ENCODE peak calls at places on chromosome 12, in ten cellular contexts. E is Peyer's patch, C is left ventricle myocardium inferior, J is neural crest cell, A is lower leg skin, F is AG04450, M is A673, W is glutamatergic neuron, Q is B cell, G is osteocyte. D is an unnamed sample.

GRCh38 chr12:125014526-125014925 is 21.1 kb downstream of the BRI3BP start:
- DNase-seq in E (no peak), C (no peak), J (no peak), A (no peak), F (no peak), M (no peak), W (no peak), Q (no peak), G (no peak), D (no peak)

GRCh38 chr12:102527256-102527720 is 46.9 kb upstream of the IGF1 start:
- DNase-seq in E (no peak), C (no peak), J (no peak), A (no peak), F (peak), M (no peak), W (no peak), Q (no peak), G (no peak), D (no peak)

GRCh38 chr12:15757553-15758255 is 31.5 kb downstream of the EPS8 start:
- DNase-seq in E (no peak), C (no peak), J (no peak), A (no peak), F (no peak), M (peak), W (no peak), Q (no peak), G (no peak), D (peak)

GRCh38 chr12:111068281-111068680 is 147.9 kb upstream of the MYL2 start:
- DNase-seq in E (no peak), C (no peak), J (peak), A (no peak), F (no peak), M (peak), W (peak), Q (no peak), G (no peak), D (no peak)

GRCh38 chr12:19453961-19454360 is 14.7 kb downstream of the AEBP2 start:
- DNase-seq in E (no peak), C (no peak), J (no peak), A (no peak), F (no peak), M (no peak), W (no peak), Q (no peak), G (no peak), D (no peak)

GRCh38 chr12:26431211-26431610 is 235.8 kb downstream of the SSPN start:
- DNase-seq in E (no peak), C (no peak), J (no peak), A (no peak), F (no peak), M (no peak), W (no peak), Q (no peak), G (no peak), D (no peak)

GRCh38 chr12:24135158-24135850 is 185.8 kb upstream of the SOX5 start:
- DNase-seq in E (no peak), C (no peak), J (no peak), A (no peak), F (no peak), M (no peak), W (no peak), Q (no peak), G (no peak), D (no peak)

GRCh38 chr12:15693233-15693911 is 95.8 kb downstream of the EPS8 start:
- DNase-seq in E (no peak), C (no peak), J (no peak), A (no peak), F (peak), M (no peak), W (no peak), Q (no peak), G (no peak), D (no peak)

GRCh38 chr12:67720383-67720856 is 71.9 kb downstream of the DYRK2 start:
- DNase-seq in E (no peak), C (no peak), J (no peak), A (no peak), F (no peak), M (peak), W (no peak), Q (no peak), G (no peak), D (no peak)

GRCh38 chr12:65965358-65965757 is 141.1 kb downstream of the HMGA2 start:
- DNase-seq in E (no peak), C (no peak), J (no peak), A (no peak), F (peak), M (no peak), W (no peak), Q (no peak), G (no peak), D (no peak)

GRCh38 chr12:41981758-41982157 is 162.9 kb downstream of the GXYLT1 start:
- DNase-seq in E (no peak), C (no peak), J (no peak), A (no peak), F (no peak), M (peak), W (no peak), Q (no peak), G (no peak), D (peak)

GRCh38 chr12:97292588-97292987 is 170.0 kb upstream of the RMST start:
- DNase-seq in E (no peak), C (no peak), J (no peak), A (no peak), F (no peak), M (no peak), W (no peak), Q (peak), G (no peak), D (no peak)

GRCh38 chr12:120628919-120629318 is 11.5 kb upstream of the CABP1 start:
- DNase-seq in E (peak), C (no peak), J (peak), A (no peak), F (no peak), M (no peak), W (peak), Q (no peak), G (no peak), D (no peak)

GRCh38 chr12:120630139-120630895 is 10.1 kb upstream of the CABP1 start:
- DNase-seq in E (no peak), C (no peak), J (no peak), A (no peak), F (no peak), M (no peak), W (peak), Q (no peak), G (no peak), D (no peak)

GRCh38 chr12:120620624-120621023 is 19.8 kb upstream of the CABP1 start:
- DNase-seq in E (peak), C (no peak), J (no peak), A (no peak), F (no peak), M (no peak), W (no peak), Q (no peak), G (no peak), D (peak)

GRCh38 chr12:120631097-120631496 is 9.3 kb upstream of the CABP1 start:
- DNase-seq in E (no peak), C (no peak), J (no peak), A (no peak), F (no peak), M (no peak), W (no peak), Q (no peak), G (no peak), D (no peak)

DNA sequence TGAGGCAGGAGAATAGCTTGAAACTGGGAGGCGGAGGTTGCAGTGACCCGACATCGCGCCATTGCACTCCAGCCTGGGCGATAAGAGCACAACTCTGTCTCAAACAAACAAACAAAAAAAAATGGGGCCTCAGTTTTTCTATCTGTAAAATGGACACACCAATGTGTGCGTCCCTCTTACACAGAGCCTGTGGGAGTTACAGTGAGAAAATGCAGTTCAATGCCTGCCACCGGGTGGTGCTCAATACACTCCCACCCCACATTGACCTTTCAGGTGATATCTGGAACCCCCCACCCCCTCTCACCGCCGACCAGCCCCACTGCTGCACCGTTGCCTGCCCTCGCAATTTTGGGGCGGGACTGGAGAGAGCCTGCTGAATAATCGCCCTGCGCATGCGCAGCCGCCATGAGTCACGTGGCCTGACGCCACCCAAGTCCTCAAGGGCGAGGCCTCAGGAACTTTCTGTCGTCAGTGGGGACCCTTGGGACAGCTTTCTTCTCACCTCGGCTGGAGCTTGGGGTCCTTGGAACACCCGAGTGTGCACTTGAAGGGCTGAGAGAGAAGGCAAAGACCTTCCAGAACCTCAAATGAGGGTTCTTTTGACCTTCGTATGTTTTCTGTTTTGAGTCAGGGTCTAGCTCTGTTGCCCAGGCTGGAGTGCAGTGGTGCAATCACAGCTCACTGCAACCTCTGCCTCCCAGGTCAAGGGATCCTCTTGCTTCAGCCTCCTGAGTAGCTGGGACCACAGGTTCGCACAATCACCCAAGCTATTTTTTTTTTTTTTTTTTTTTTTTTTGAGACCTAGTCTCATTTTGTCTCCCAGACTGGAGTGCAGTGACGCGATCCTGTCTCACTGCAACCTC is 14.6 kb upstream of the CABP1 start:
- DNase-seq in E (no peak), C (no peak), J (no peak), A (no peak), F (no peak), M (peak), W (no peak), Q (no peak), G (no peak), D (peak)
- TF ChIP-seq CTCF in E (peak), C (no peak), J (peak), A (no peak), F (no peak), M (peak), W (no peak), Q (no peak), G (no peak), D (no peak)

GRCh38 chr12:94195483-94195882 is 47.1 kb downstream of the PLXNC1 start:
- DNase-seq in E (no peak), C (no peak), J (no peak), A (no peak), F (no peak), M (no peak), W (no peak), Q (no peak), G (no peak), D (no peak)

GRCh38 chr12:94198469-94198868 is 50.1 kb downstream of the PLXNC1 start:
- DNase-seq in E (no peak), C (no peak), J (no peak), A (no peak), F (no peak), M (no peak), W (no peak), Q (no peak), G (no peak), D (no peak)

GRCh38 chr12:94200069-94200468 is 51.7 kb downstream of the PLXNC1 start:
- DNase-seq in E (no peak), C (no peak), J (no peak), A (no peak), F (no peak), M (no peak), W (no peak), Q (no peak), G (no peak), D (no peak)

GRCh38 chr12:94200695-94201094 is 52.3 kb downstream of the PLXNC1 start:
- DNase-seq in E (no peak), C (no peak), J (no peak), A (no peak), F (no peak), M (no peak), W (no peak), Q (no peak), G (no peak), D (no peak)

DNA sequence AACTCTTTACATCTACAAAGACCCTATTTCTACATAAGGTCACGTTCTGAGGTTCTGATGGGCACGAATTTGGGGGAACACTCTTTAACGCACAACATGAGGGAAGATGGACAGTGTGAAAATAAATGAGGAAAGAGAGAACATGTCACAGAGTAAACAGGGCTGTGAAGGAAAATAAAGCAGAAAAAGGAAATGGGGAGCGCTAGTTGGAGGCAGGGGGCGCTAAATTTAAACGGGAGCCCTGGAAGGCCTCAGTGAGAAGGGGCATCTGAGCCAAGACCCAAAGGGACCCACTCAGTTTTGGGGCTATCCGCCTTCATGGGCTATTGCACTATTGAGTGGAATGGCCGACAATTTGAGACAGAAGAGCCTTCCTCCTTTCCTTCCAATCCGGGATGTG is 50.5 kb downstream of the PLXNC1 start:
- DNase-seq in E (no peak), C (no peak), J (no peak), A (no peak), F (no peak), M (no peak), W (no peak), Q (no peak), G (no peak), D (no peak)
- TF ChIP-seq CTCF in E (no peak), C (no peak), J (no peak), A (no peak), F (no peak), M (peak), W (no peak), Q (no peak), G (no peak), D (no peak)

DNA sequence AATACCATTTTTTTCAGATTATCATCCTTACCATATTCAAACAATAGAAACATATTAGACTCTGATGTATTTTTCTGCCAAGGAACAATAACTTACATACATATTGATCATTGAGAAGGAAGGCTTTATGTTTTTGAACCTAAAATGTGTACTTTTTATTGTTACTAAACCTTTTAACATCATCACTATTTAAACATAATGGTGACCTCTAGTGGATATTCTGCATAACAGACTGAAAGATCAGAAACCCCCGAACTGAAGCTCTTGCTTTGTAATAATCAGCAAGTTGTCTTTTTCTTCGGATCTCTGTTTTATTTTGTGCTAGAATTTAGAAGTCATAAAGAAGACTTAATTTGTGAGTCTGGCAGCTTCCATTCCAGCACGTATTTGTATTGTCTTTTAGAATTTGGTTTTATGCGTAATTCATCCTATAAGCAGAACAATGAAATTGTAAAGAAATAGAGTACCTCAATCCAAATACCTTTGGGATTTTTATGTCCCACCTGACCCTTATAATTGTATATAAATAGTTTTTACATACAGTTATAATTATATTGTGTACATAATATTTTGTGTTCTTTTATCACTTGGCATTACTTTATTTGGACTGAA is 125.9 kb upstream of the ATF1 start:
- DNase-seq in E (no peak), C (no peak), J (no peak), A (no peak), F (no peak), M (peak), W (no peak), Q (no peak), G (no peak), D (peak)
- TF ChIP-seq CTCF in E (peak), C (peak), J (peak), A (no peak), F (peak), M (peak), W (peak), Q (peak), G (peak), D (peak)

GRCh38 chr12:18320976-18321375 is 59.7 kb downstream of the PIK3C2G start:
- DNase-seq in E (no peak), C (no peak), J (no peak), A (no peak), F (no peak), M (no peak), W (no peak), Q (no peak), G (no peak), D (no peak)

GRCh38 chr12:18323159-18323558 is 61.8 kb downstream of the PIK3C2G start:
- DNase-seq in E (no peak), C (no peak), J (no peak), A (no peak), F (peak), M (no peak), W (no peak), Q (no peak), G (no peak), D (no peak)

GRCh38 chr12:18320036-18320617 is 58.8 kb downstream of the PIK3C2G start:
- DNase-seq in E (no peak), C (no peak), J (peak), A (no peak), F (peak), M (peak), W (no peak), Q (no peak), G (no peak), D (peak)
- TF ChIP-seq CTCF in E (peak), C (peak), J (peak), A (no peak), F (peak), M (peak), W (peak), Q (no peak), G (peak), D (peak)

GRCh38 chr12:123389560-123390351 is 5.8 kb downstream of the KMT5A start:
- DNase-seq in E (peak), C (peak), J (peak), A (peak), F (no peak), M (peak), W (peak), Q (peak), G (no peak), D (peak)

GRCh38 chr12:123390415-123391093 is 6.6 kb downstream of the KMT5A start:
- DNase-seq in E (no peak), C (no peak), J (no peak), A (no peak), F (no peak), M (peak), W (no peak), Q (no peak), G (no peak), D (no peak)

GRCh38 chr12:123388948-123389559 is 5.1 kb downstream of the KMT5A start:
- DNase-seq in E (peak), C (no peak), J (no peak), A (no peak), F (no peak), M (peak), W (peak), Q (no peak), G (no peak), D (peak)

GRCh38 chr12:123387508-123388217 is 3.7 kb downstream of the KMT5A start:
- DNase-seq in E (no peak), C (no peak), J (no peak), A (no peak), F (no peak), M (no peak), W (no peak), Q (no peak), G (no peak), D (no peak)

DNA sequence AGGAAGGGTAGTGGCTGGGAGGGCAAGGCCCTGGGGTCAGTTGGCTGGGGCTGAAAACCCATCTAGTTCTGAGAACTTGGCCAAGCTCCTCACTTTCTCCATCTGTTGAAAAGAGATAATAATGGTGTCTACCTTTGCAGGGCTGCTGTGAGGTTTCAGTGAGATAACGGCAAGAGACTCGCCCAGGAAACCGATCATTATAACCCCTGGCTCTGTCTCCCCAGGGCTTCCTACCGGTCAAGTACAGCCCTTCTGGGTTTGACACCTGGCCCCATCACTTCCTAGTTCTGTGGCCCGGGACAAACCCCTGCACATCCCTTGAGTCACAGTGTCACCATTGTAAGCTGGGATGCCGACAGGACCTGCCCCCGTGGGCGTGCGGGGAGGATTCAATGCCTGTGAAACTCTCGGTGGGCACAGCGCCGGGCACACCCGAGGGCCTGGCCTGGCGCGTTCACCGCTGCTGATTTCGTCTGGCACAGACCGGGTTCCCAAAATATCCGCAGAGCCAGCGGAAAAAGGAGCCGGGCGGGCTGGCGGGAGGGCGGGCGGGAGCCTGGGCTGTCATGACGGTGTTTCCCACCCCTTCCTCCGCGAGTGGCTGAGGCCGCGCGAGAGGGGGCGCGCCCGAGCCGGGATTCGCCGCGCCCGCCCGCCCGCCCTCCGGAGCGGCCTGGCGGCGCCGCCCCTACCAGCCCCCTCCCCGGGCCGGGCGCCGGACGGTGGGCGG is 4.5 kb downstream of the KMT5A start:
- DNase-seq in E (peak), C (peak), J (peak), A (peak), F (no peak), M (peak), W (peak), Q (peak), G (peak), D (peak)
- TF ChIP-seq CTCF in E (no peak), C (peak), J (no peak), A (no peak), F (no peak), M (no peak), W (no peak), Q (peak), G (peak), D (no peak)

DNA sequence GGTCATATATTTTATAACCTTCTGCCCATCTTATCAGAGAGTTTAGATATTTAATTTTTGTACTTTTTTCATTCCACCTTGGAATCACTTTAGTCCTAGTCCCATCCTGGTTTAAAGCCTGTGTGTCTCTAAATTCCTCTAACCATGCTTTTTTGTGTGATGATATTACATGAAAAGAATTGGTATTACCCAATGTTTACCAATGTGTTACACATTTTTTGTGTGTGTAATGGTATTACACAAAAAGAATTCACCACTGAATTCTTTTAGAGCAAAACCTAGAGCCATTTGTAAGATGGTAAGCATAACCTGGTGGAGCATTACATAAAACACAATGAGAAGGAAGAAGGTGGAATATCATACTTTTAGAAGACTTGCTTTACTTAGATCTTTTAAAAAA is 77.5 kb downstream of the FAR2 start:
- DNase-seq in E (no peak), C (no peak), J (no peak), A (no peak), F (no peak), M (no peak), W (no peak), Q (no peak), G (no peak), D (no peak)
- TF ChIP-seq CTCF in E (no peak), C (no peak), J (no peak), A (no peak), F (no peak), M (no peak), W (no peak), Q (no peak), G (no peak), D (no peak)